ENCODE peak calls at places on chromosomes 16 and 17, in ten cellular contexts. One of them, this sample, is unnamed.

GRCh38 chr16:63922563-63922962 is 1199.3 kb downstream of the CDH11 start:
- DNase-seq in suprapubic skin: no peak
- DNase-seq in esophagus muscularis mucosa: no peak
- DNase-seq in stomach: no peak
- DNase-seq in breast epithelium: no peak
- DNase-seq in SK-N-SH: no peak
- DNase-seq in sigmoid colon: no peak
- DNase-seq in HCT116: no peak
- DNase-seq in upper lobe of left lung: no peak
- DNase-seq in K562: no peak
- DNase-seq in this sample: no peak

GRCh38 chr16:62985727-62986126 is 949.5 kb upstream of the CDH8 start:
- DNase-seq in suprapubic skin: no peak
- DNase-seq in esophagus muscularis mucosa: no peak
- DNase-seq in stomach: no peak
- DNase-seq in breast epithelium: no peak
- DNase-seq in SK-N-SH: no peak
- DNase-seq in sigmoid colon: no peak
- DNase-seq in HCT116: no peak
- DNase-seq in upper lobe of left lung: no peak
- DNase-seq in K562: no peak
- DNase-seq in this sample: no peak

GRCh38 chr16:85428899-85429775 is 184.0 kb upstream of the GSE1 start:
- DNase-seq in suprapubic skin: no peak
- DNase-seq in esophagus muscularis mucosa: no peak
- DNase-seq in stomach: no peak
- DNase-seq in breast epithelium: no peak
- DNase-seq in SK-N-SH: no peak
- DNase-seq in sigmoid colon: peak; percentile 62
- DNase-seq in HCT116: no peak
- DNase-seq in upper lobe of left lung: peak; percentile 20
- DNase-seq in K562: no peak
- DNase-seq in this sample: no peak

GRCh38 chr16:15897834-15898254 is 9.4 kb upstream of the CEP20 start:
- DNase-seq in suprapubic skin: no peak
- DNase-seq in esophagus muscularis mucosa: no peak
- DNase-seq in stomach: no peak
- DNase-seq in breast epithelium: no peak
- DNase-seq in SK-N-SH: no peak
- DNase-seq in sigmoid colon: no peak
- DNase-seq in HCT116: no peak
- DNase-seq in upper lobe of left lung: peak; percentile 30
- DNase-seq in K562: no peak
- DNase-seq in this sample: no peak

GRCh38 chr16:84228321-84228838 is 11.4 kb downstream of the KCNG4 start:
- DNase-seq in suprapubic skin: no peak
- DNase-seq in esophagus muscularis mucosa: peak; percentile 95
- DNase-seq in stomach: no peak
- DNase-seq in breast epithelium: peak; percentile 27
- DNase-seq in SK-N-SH: peak; percentile 50
- DNase-seq in sigmoid colon: peak; percentile 83
- DNase-seq in HCT116: peak; percentile 76
- DNase-seq in upper lobe of left lung: peak; percentile 72
- DNase-seq in K562: peak; percentile 83
- DNase-seq in this sample: no peak

GRCh38 chr17:73131993-73132595 is 32.7 kb upstream of the SSTR2 start:
- DNase-seq in suprapubic skin: no peak
- DNase-seq in esophagus muscularis mucosa: no peak
- DNase-seq in stomach: no peak
- DNase-seq in breast epithelium: no peak
- DNase-seq in SK-N-SH: no peak
- DNase-seq in sigmoid colon: no peak
- DNase-seq in HCT116: no peak
- DNase-seq in upper lobe of left lung: no peak
- DNase-seq in K562: no peak
- DNase-seq in this sample: no peak

GRCh38 chr17:57925361-57925990 is 29.7 kb downstream of the CUEDC1 start:
- DNase-seq in suprapubic skin: no peak
- DNase-seq in esophagus muscularis mucosa: no peak
- DNase-seq in stomach: no peak
- DNase-seq in breast epithelium: no peak
- DNase-seq in SK-N-SH: peak; percentile 64
- DNase-seq in sigmoid colon: no peak
- DNase-seq in HCT116: no peak
- DNase-seq in upper lobe of left lung: no peak
- DNase-seq in K562: no peak
- DNase-seq in this sample: no peak

GRCh38 chr16:54128629-54129230 is 157.9 kb downstream of the IRX3 start:
- DNase-seq in suprapubic skin: no peak
- DNase-seq in esophagus muscularis mucosa: no peak
- DNase-seq in stomach: no peak
- DNase-seq in breast epithelium: no peak
- DNase-seq in SK-N-SH: no peak
- DNase-seq in sigmoid colon: no peak
- DNase-seq in HCT116: no peak
- DNase-seq in upper lobe of left lung: no peak
- DNase-seq in K562: no peak
- DNase-seq in this sample: no peak

GRCh38 chr17:21549107-21549687 is 143.1 kb upstream of the KCNJ18 start:
- DNase-seq in suprapubic skin: no peak
- DNase-seq in esophagus muscularis mucosa: no peak
- DNase-seq in stomach: no peak
- DNase-seq in breast epithelium: no peak
- DNase-seq in SK-N-SH: no peak
- DNase-seq in sigmoid colon: no peak
- DNase-seq in HCT116: no peak
- DNase-seq in upper lobe of left lung: no peak
- DNase-seq in K562: no peak
- DNase-seq in this sample: no peak

GRCh38 chr17:21548236-21548635 is 144.1 kb upstream of the KCNJ18 start:
- DNase-seq in suprapubic skin: no peak
- DNase-seq in esophagus muscularis mucosa: no peak
- DNase-seq in stomach: no peak
- DNase-seq in breast epithelium: no peak
- DNase-seq in SK-N-SH: no peak
- DNase-seq in sigmoid colon: no peak
- DNase-seq in HCT116: no peak
- DNase-seq in upper lobe of left lung: no peak
- DNase-seq in K562: no peak
- DNase-seq in this sample: no peak

GRCh38 chr17:21551081-21551881 is 141.0 kb upstream of the KCNJ18 start:
- DNase-seq in suprapubic skin: peak; percentile 90
- DNase-seq in esophagus muscularis mucosa: peak; percentile 93
- DNase-seq in stomach: peak; percentile 85
- DNase-seq in breast epithelium: peak; percentile 54
- DNase-seq in SK-N-SH: peak; percentile 98
- DNase-seq in sigmoid colon: peak; percentile 93
- DNase-seq in HCT116: peak; percentile 18
- DNase-seq in upper lobe of left lung: peak; percentile 81
- DNase-seq in K562: peak; percentile 93
- DNase-seq in this sample: peak; percentile 73
- TF ChIP-seq POLR2AphosphoS5 in suprapubic skin: no peak
- TF ChIP-seq POLR2AphosphoS5 in esophagus muscularis mucosa: peak; percentile 82
- TF ChIP-seq POLR2AphosphoS5 in stomach: peak; percentile 81
- TF ChIP-seq POLR2AphosphoS5 in breast epithelium: no peak
- TF ChIP-seq POLR2AphosphoS5 in SK-N-SH: peak; percentile 83
- TF ChIP-seq POLR2AphosphoS5 in sigmoid colon: peak; percentile 93
- TF ChIP-seq POLR2AphosphoS5 in HCT116: peak; percentile 64
- TF ChIP-seq POLR2AphosphoS5 in upper lobe of left lung: peak; percentile 79
- TF ChIP-seq POLR2AphosphoS5 in K562: no peak
- TF ChIP-seq POLR2AphosphoS5 in this sample: peak; percentile 58

GRCh38 chr16:69088684-69089083 is 16.8 kb upstream of the HAS3 start:
- DNase-seq in suprapubic skin: no peak
- DNase-seq in esophagus muscularis mucosa: no peak
- DNase-seq in stomach: no peak
- DNase-seq in breast epithelium: no peak
- DNase-seq in SK-N-SH: no peak
- DNase-seq in sigmoid colon: no peak
- DNase-seq in HCT116: no peak
- DNase-seq in upper lobe of left lung: no peak
- DNase-seq in K562: no peak
- DNase-seq in this sample: no peak

GRCh38 chr16:69085032-69085695 is 20.3 kb upstream of the HAS3 start:
- DNase-seq in suprapubic skin: no peak
- DNase-seq in esophagus muscularis mucosa: no peak
- DNase-seq in stomach: no peak
- DNase-seq in breast epithelium: no peak
- DNase-seq in SK-N-SH: no peak
- DNase-seq in sigmoid colon: no peak
- DNase-seq in HCT116: no peak
- DNase-seq in upper lobe of left lung: no peak
- DNase-seq in K562: no peak
- DNase-seq in this sample: no peak

GRCh38 chr16:69087161-69087581 is 18.3 kb upstream of the HAS3 start:
- DNase-seq in suprapubic skin: no peak
- DNase-seq in esophagus muscularis mucosa: no peak
- DNase-seq in stomach: no peak
- DNase-seq in breast epithelium: no peak
- DNase-seq in SK-N-SH: no peak
- DNase-seq in sigmoid colon: no peak
- DNase-seq in HCT116: no peak
- DNase-seq in upper lobe of left lung: peak; percentile 69
- DNase-seq in K562: no peak
- DNase-seq in this sample: no peak

GRCh38 chr16:69093974-69094373 is 11.5 kb upstream of the HAS3 start:
- DNase-seq in suprapubic skin: no peak
- DNase-seq in esophagus muscularis mucosa: no peak
- DNase-seq in stomach: no peak
- DNase-seq in breast epithelium: no peak
- DNase-seq in SK-N-SH: no peak
- DNase-seq in sigmoid colon: no peak
- DNase-seq in HCT116: no peak
- DNase-seq in upper lobe of left lung: peak; percentile 70
- DNase-seq in K562: no peak
- DNase-seq in this sample: no peak

DNA sequence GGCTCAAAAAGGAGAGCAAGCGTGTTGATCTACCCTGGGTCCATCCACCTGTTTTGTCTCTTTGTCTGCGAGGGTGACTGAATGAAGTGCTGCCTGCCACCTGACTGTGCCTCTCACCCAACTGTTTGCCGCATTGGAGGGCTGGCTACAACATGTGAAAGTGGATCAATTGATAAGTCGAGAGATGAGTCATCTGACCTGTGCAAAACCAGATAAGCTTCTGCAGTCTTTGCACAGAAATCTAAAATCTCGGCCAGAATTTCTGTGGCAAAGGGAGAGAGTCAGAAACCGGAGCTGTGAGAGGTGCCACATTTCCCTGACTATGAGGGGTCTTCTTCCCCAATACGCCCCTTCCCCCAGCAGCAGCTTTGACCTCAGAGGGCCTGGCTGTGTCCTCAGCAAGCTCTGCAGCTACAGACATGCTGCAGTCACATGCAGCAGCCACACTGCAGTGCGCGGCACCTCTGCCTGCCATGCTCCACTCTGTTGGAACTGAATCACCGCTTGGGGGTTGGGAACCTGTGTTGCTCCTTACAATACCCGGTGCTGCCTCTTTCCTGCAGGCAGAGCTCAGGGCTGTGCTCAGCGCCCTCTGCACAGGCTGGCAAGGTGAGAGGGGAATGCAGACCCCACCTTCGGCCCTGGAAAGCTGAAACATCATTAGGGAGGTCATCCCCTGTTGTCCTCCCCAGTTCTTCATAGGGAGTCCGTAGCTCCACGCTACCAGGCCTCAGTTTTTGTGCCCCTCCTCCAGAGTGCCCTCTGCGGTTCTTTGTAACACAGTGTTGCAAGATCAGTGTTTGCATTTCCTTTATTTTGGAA is 16.2 kb upstream of the HAS3 start:
- DNase-seq in suprapubic skin: no peak
- DNase-seq in esophagus muscularis mucosa: no peak
- DNase-seq in stomach: peak; percentile 40
- DNase-seq in breast epithelium: no peak
- DNase-seq in SK-N-SH: peak; percentile 64
- DNase-seq in sigmoid colon: no peak
- DNase-seq in HCT116: no peak
- DNase-seq in upper lobe of left lung: peak; percentile 69
- DNase-seq in K562: peak; percentile 68
- DNase-seq in this sample: no peak
- H3K27ac ChIP-seq in suprapubic skin: peak overlapping the region; percentile 68
- H3K27ac ChIP-seq in esophagus muscularis mucosa: no peak overlapping the region
- H3K27ac ChIP-seq in stomach: no peak overlapping the region
- H3K27ac ChIP-seq in breast epithelium: no peak overlapping the region
- H3K27ac ChIP-seq in SK-N-SH: no peak overlapping the region
- H3K27ac ChIP-seq in sigmoid colon: no peak overlapping the region
- H3K27ac ChIP-seq in HCT116: peak overlapping the region; percentile 9
- H3K27ac ChIP-seq in upper lobe of left lung: peak overlapping the region; percentile 35
- H3K27ac ChIP-seq in K562: no peak overlapping the region
- H3K27ac ChIP-seq in this sample: no peak overlapping the region

GRCh38 chr16:57802635-57803412 is 533 bp upstream of the KIFC3 start:
- DNase-seq in suprapubic skin: no peak
- DNase-seq in esophagus muscularis mucosa: no peak
- DNase-seq in stomach: peak; percentile 37
- DNase-seq in breast epithelium: no peak
- DNase-seq in SK-N-SH: peak; percentile 38
- DNase-seq in sigmoid colon: no peak
- DNase-seq in HCT116: no peak
- DNase-seq in upper lobe of left lung: no peak
- DNase-seq in K562: no peak
- DNase-seq in this sample: no peak

GRCh38 chr16:57801856-57802634 is at the start of gene KIFC3:
- DNase-seq in suprapubic skin: peak; percentile 91
- DNase-seq in esophagus muscularis mucosa: no peak
- DNase-seq in stomach: peak; percentile 83
- DNase-seq in breast epithelium: no peak
- DNase-seq in SK-N-SH: peak; percentile 93
- DNase-seq in sigmoid colon: peak; percentile 92
- DNase-seq in HCT116: no peak
- DNase-seq in upper lobe of left lung: peak; percentile 82
- DNase-seq in K562: peak; percentile 94
- DNase-seq in this sample: peak; percentile 52

GRCh38 chr16:57800213-57801097 is 1.8 kb downstream of the KIFC3 start:
- DNase-seq in suprapubic skin: no peak
- DNase-seq in esophagus muscularis mucosa: no peak
- DNase-seq in stomach: peak; percentile 26
- DNase-seq in breast epithelium: no peak
- DNase-seq in SK-N-SH: peak; percentile 8
- DNase-seq in sigmoid colon: no peak
- DNase-seq in HCT116: no peak
- DNase-seq in upper lobe of left lung: no peak
- DNase-seq in K562: peak; percentile 33
- DNase-seq in this sample: no peak

GRCh38 chr16:57799619-57800212 is 2.6 kb downstream of the KIFC3 start:
- DNase-seq in suprapubic skin: no peak
- DNase-seq in esophagus muscularis mucosa: no peak
- DNase-seq in stomach: no peak
- DNase-seq in breast epithelium: no peak
- DNase-seq in SK-N-SH: peak; percentile 15
- DNase-seq in sigmoid colon: no peak
- DNase-seq in HCT116: no peak
- DNase-seq in upper lobe of left lung: no peak
- DNase-seq in K562: no peak
- DNase-seq in this sample: no peak

GRCh38 chr16:57801098-57801855 is 1.0 kb downstream of the KIFC3 start:
- DNase-seq in suprapubic skin: no peak
- DNase-seq in esophagus muscularis mucosa: no peak
- DNase-seq in stomach: no peak
- DNase-seq in breast epithelium: no peak
- DNase-seq in SK-N-SH: peak; percentile 58
- DNase-seq in sigmoid colon: no peak
- DNase-seq in HCT116: no peak
- DNase-seq in upper lobe of left lung: no peak
- DNase-seq in K562: no peak
- DNase-seq in this sample: no peak
- H3K4me1 ChIP-seq in suprapubic skin: peaks cover 72% of the 10 kb centered on the region
- H3K4me1 ChIP-seq in esophagus muscularis mucosa: peaks cover 73% of the 10 kb centered on the region
- H3K4me1 ChIP-seq in stomach: peaks cover 79% of the 10 kb centered on the region
- H3K4me1 ChIP-seq in breast epithelium: no peaks in the 10 kb centered on the region
- H3K4me1 ChIP-seq in SK-N-SH: peaks cover 27% of the 10 kb centered on the region
- H3K4me1 ChIP-seq in sigmoid colon: peaks cover 56% of the 10 kb centered on the region
- H3K4me1 ChIP-seq in HCT116: peaks cover 70% of the 10 kb centered on the region
- H3K4me1 ChIP-seq in upper lobe of left lung: peaks cover 48% of the 10 kb centered on the region
- H3K4me1 ChIP-seq in K562: peaks cover 53% of the 10 kb centered on the region
- H3K4me1 ChIP-seq in this sample: no peaks in the 10 kb centered on the region

GRCh38 chr16:3662601-3663000 is 8.1 kb downstream of the DNASE1 start:
- DNase-seq in suprapubic skin: no peak
- DNase-seq in esophagus muscularis mucosa: no peak
- DNase-seq in stomach: no peak
- DNase-seq in breast epithelium: no peak
- DNase-seq in SK-N-SH: no peak
- DNase-seq in sigmoid colon: no peak
- DNase-seq in HCT116: no peak
- DNase-seq in upper lobe of left lung: no peak
- DNase-seq in K562: no peak
- DNase-seq in this sample: no peak
- TF ChIP-seq POLR2AphosphoS5 in suprapubic skin: no peak
- TF ChIP-seq POLR2AphosphoS5 in esophagus muscularis mucosa: no peak
- TF ChIP-seq POLR2AphosphoS5 in stomach: no peak
- TF ChIP-seq POLR2AphosphoS5 in breast epithelium: no peak
- TF ChIP-seq POLR2AphosphoS5 in SK-N-SH: no peak
- TF ChIP-seq POLR2AphosphoS5 in sigmoid colon: no peak
- TF ChIP-seq POLR2AphosphoS5 in HCT116: no peak
- TF ChIP-seq POLR2AphosphoS5 in upper lobe of left lung: no peak
- TF ChIP-seq POLR2AphosphoS5 in K562: no peak
- TF ChIP-seq POLR2AphosphoS5 in this sample: no peak